ENCODE peak calls at places on chromosome 5, in four cellular contexts. S, T, M and U are unnamed samples. For H3K36me3, the result is how much of the 10 kb centered on the place peaks cover.

GRCh38 chr5:41707853-41708603 is 162.2 kb downstream of the OXCT1 start:
- DNase-seq in S (no peak), M (no peak), T (no peak), U (peak)

GRCh38 chr5:16889203-16889971 is 46.7 kb downstream of the MYO10 start:
- DNase-seq in M (no peak), T (no peak), S (no peak), U (no peak)

GRCh38 chr5:68409259-68409658 is 193.7 kb downstream of the PIK3R1 start:
- DNase-seq in M (no peak), S (no peak), T (no peak), U (no peak)

GRCh38 chr5:83538788-83539535 is 67.4 kb downstream of the VCAN start:
- DNase-seq in T (no peak), M (no peak), S (no peak), U (no peak)

GRCh38 chr5:42828661-42829060 is 17.0 kb upstream of the SELENOP start:
- DNase-seq in M (no peak), T (no peak), S (no peak), U (no peak)

GRCh38 chr5:9888517-9888916 is 258.4 kb upstream of the TAS2R1 start:
- DNase-seq in S (no peak), M (no peak), T (no peak), U (no peak)

GRCh38 chr5:10633271-10634049 is 69.6 kb downstream of the ANKRD33B start:
- DNase-seq in M (no peak), T (peak), S (no peak), U (no peak)

GRCh38 chr5:14895301-14895700 is 23.7 kb upstream of the ANKH start:
- DNase-seq in M (no peak), T (no peak), S (no peak), U (no peak)

GRCh38 chr5:66718374-66718977 is 122.3 kb downstream of the MAST4 start:
- DNase-seq in S (no peak), M (no peak), T (no peak), U (no peak)

GRCh38 chr5:133399247-133399891 is 213.0 kb downstream of the FSTL4 start:
- DNase-seq in T (no peak), M (peak), S (no peak), U (no peak)

GRCh38 chr5:149445739-149446369 is 66.8 kb upstream of the IL17B start:
- DNase-seq in S (no peak), T (no peak), M (no peak), U (no peak)

GRCh38 chr5:96997265-96997859 is 61.5 kb downstream of the LNPEP start:
- DNase-seq in S (no peak), T (no peak), M (no peak), U (peak)

GRCh38 chr5:123966781-123967180 is 454.8 kb downstream of the CSNK1G3 start:
- DNase-seq in M (no peak), T (no peak), S (no peak), U (no peak)

GRCh38 chr5:135392256-135392655 is 6.8 kb downstream of the MACROH2A1 start:
- DNase-seq in T (no peak), S (no peak), M (no peak), U (no peak)

GRCh38 chr5:126801992-126802294 is 25.0 kb downstream of the LMNB1 start:
- DNase-seq in S (no peak), T (no peak), M (no peak), U (peak)

GRCh38 chr5:43676083-43676840 is 73.3 kb downstream of the NNT start:
- DNase-seq in M (no peak), S (no peak), T (no peak), U (no peak)

GRCh38 chr5:57651127-57651526 is 168.5 kb upstream of the ACTBL2 start:
- DNase-seq in M (no peak), S (no peak), T (no peak), U (no peak)

GRCh38 chr5:174910245-174910737 is 185.9 kb downstream of the MSX2 start:
- DNase-seq in T (peak), S (no peak), M (peak), U (peak)

GRCh38 chr5:81878333-81878732 is 93.5 kb upstream of the ATG10 start:
- DNase-seq in T (no peak), S (no peak), M (no peak), U (no peak)

GRCh38 chr5:174310243-174310642 is 264.7 kb downstream of the NSG2 start:
- DNase-seq in M (no peak), S (no peak), T (no peak), U (no peak)

GRCh38 chr5:177472460-177473441 is 683 bp downstream of the DBN1 start:
- DNase-seq in S (no peak), M (no peak), T (peak), U (peak)

GRCh38 chr5:175238326-175238725 is 205.7 kb downstream of the DRD1 start:
- DNase-seq in M (no peak), S (no peak), T (no peak), U (no peak)

GRCh38 chr5:10145922-10146321 is 103.8 kb downstream of the ATPSCKMT start:
- DNase-seq in M (no peak), S (no peak), T (no peak), U (peak)

GRCh38 chr5:40991168-40991980 is 79.8 kb downstream of the MROH2B start:
- DNase-seq in M (peak), S (peak), T (no peak), U (no peak)

GRCh38 chr5:89396262-89396975 is 513.4 kb upstream of the MEF2C start:
- DNase-seq in S (no peak), M (no peak), T (no peak), U (no peak)

GRCh38 chr5:135625061-135625460 is 46.3 kb upstream of the CXCL14 start:
- DNase-seq in S (no peak), M (no peak), T (no peak), U (no peak)

GRCh38 chr5:139543423-139543991 is 17.6 kb upstream of the UBE2D2 start:
- DNase-seq in M (peak), T (peak), S (no peak), U (peak)

GRCh38 chr5:137754236-137754960 is at the start of gene HNRNPA0:
- DNase-seq in T (peak), S (peak), M (peak), U (peak)

GRCh38 chr5:107618233-107618632 is 52.5 kb downstream of the EFNA5 start:
- DNase-seq in T (no peak), M (no peak), S (no peak), U (no peak)

GRCh38 chr5:142109356-142110045 is 922 bp downstream of the NDFIP1 start:
- DNase-seq in S (no peak), M (no peak), T (no peak), U (peak)

GRCh38 chr5:55708732-55709131 is 3.4 kb downstream of the SLC38A9 start:
- DNase-seq in S (no peak), M (no peak), T (no peak), U (no peak)

GRCh38 chr5:106423109-106423897 is 1247.4 kb downstream of the EFNA5 start:
- DNase-seq in S (no peak), M (no peak), T (no peak), U (no peak)

GRCh38 chr5:87277279-87277835 is 9.7 kb downstream of the RASA1 start:
- DNase-seq in T (no peak), M (no peak), S (no peak), U (no peak)

GRCh38 chr5:169602535-169602934 is 19.0 kb downstream of the SPDL1 start:
- DNase-seq in T (no peak), M (no peak), S (no peak), U (no peak)

GRCh38 chr5:169595172-169595820 is 11.7 kb downstream of the SPDL1 start:
- DNase-seq in T (no peak), M (no peak), S (no peak), U (no peak)

GRCh38 chr5:169599451-169599850 is 15.9 kb downstream of the SPDL1 start:
- DNase-seq in M (no peak), T (no peak), S (no peak), U (no peak)
- H3K36me3 ChIP-seq in M (under half), T (under half), S (under half), U (half or more)

GRCh38 chr5:74424162-74424868 is 216.2 kb downstream of the ENC1 start:
- DNase-seq in S (no peak), T (no peak), M (no peak), U (no peak)

GRCh38 chr5:74421365-74421764 is 219.2 kb downstream of the ENC1 start:
- DNase-seq in T (no peak), M (no peak), S (no peak), U (no peak)

GRCh38 chr5:74423383-74423782 is 217.1 kb downstream of the ENC1 start:
- DNase-seq in M (no peak), T (no peak), S (no peak), U (no peak)

GRCh38 chr5:74422030-74422429 is 218.5 kb downstream of the ENC1 start:
- DNase-seq in T (no peak), M (no peak), S (no peak), U (no peak)

DNA sequence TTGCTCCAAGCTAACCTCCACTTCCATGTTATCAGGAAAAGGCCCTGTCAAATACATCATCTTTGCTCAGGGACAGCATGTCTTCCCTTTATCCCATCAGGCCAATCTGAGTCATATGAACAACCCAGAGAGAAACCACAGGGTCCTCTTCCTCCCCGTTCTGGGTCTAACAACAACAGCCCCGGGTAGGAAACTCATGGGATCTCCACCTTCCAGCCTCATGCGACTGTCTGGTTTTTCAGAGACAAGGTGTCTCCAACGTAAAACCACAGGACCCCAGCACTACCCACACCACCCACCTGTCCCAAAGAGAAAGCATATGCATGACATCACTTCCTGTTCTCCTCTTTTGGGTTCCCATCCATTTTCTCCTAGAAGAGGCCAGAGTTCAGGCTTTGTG is 217.9 kb downstream of the ENC1 start:
- DNase-seq in S (no peak), T (no peak), M (no peak), U (no peak)
- H3K36me3 ChIP-seq in S (under half), T (under half), M (under half), U (under half)

DNA sequence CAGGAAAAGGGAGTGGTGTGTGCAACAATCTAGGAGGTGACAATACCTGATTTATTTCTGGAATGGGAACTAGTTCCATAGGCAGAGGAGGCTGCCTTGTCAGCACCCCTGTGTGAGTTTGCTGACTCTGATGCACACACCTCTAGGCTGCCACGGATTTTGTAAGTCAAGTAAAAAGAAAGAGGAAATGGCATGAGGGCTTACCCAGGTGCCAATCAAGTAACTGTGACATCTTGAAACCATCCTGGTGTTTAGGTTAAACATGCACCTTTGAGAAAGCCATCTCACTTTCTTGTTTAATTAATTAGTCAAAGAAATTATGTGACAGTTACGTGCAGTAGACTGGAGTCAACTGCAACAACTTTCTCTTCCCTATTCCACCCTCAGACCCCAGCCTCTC is 32.3 kb upstream of the FAM81B start:
- DNase-seq in S (no peak), T (no peak), M (no peak), U (no peak)
- H3K36me3 ChIP-seq in S (under half), T (under half), M (under half), U (under half)

GRCh38 chr5:171397599-171397998 is 9.9 kb downstream of the NPM1 start:
- DNase-seq in T (no peak), S (no peak), M (no peak), U (no peak)

GRCh38 chr5:171405615-171406014 is 13.8 kb upstream of the FGF18 start:
- DNase-seq in S (no peak), T (no peak), M (no peak), U (peak)

GRCh38 chr5:171397190-171397589 is 9.5 kb downstream of the NPM1 start:
- DNase-seq in S (no peak), M (no peak), T (no peak), U (no peak)

GRCh38 chr5:171400169-171400568 is 12.5 kb downstream of the NPM1 start:
- DNase-seq in M (no peak), T (no peak), S (no peak), U (no peak)

GRCh38 chr5:171401167-171401947 is 13.7 kb downstream of the NPM1 start:
- DNase-seq in T (no peak), S (no peak), M (no peak), U (no peak)
- H3K36me3 ChIP-seq in T (half or more), S (under half), M (under half), U (half or more)

GRCh38 chr5:80487829-80488708 is at the start of gene FAM151B:
- DNase-seq in S (peak), T (no peak), M (peak), U (peak)
- H3K36me3 ChIP-seq in S (under half), T (under half), M (under half), U (under half)